ENCODE peak calls at places on chromosome 1, in nine cellular contexts. I is left ventricle myocardium inferior; Y is SK-N-SH; S is Karpas-422; F is CD8-positive, alpha-beta memory T cell; L is upper lobe of right lung; N is hepatocyte; T is tibial nerve; M is testis. B is an unnamed sample.

GRCh38 chr1:9668080-9668479 is 16.5 kb downstream of the PIK3CD start:
- DNase-seq in I (no peak), M (no peak), L (no peak), T (no peak), F (no peak), S (no peak), N (no peak), Y (no peak), B (no peak)

GRCh38 chr1:203663294-203663693 is 36.7 kb downstream of the ATP2B4 start:
- DNase-seq in M (no peak), L (no peak), F (no peak), Y (no peak), S (no peak), I (no peak), T (no peak), N (no peak), B (no peak)

GRCh38 chr1:25468037-25468436 is 37.3 kb downstream of the MACO1 start:
- DNase-seq in N (no peak), F (no peak), T (no peak), M (peak; percentile 77), S (no peak), L (no peak), Y (no peak), I (no peak), B (no peak)

GRCh38 chr1:153571706-153572105 is 6.1 kb upstream of the S100A2 start:
- DNase-seq in L (no peak), I (no peak), M (no peak), F (no peak), S (no peak), N (no peak), T (no peak), Y (no peak), B (no peak)

GRCh38 chr1:27436204-27437159 is 44.1 kb downstream of the GPR3 start:
- DNase-seq in I (no peak), L (no peak), F (peak; percentile 52), Y (no peak), T (no peak), S (peak; percentile 59), N (peak; percentile 52), M (no peak), B (no peak)

GRCh38 chr1:27116697-27117096 is 38.2 kb downstream of the SLC9A1 start:
- DNase-seq in I (no peak), Y (no peak), L (no peak), M (no peak), S (no peak), F (no peak), N (no peak), T (no peak), B (no peak)

GRCh38 chr1:46804027-46804889 is 5.4 kb downstream of the CYP4B1 start:
- DNase-seq in L (no peak), Y (no peak), I (peak; percentile 61), T (peak; percentile 72), M (peak; percentile 90), N (no peak), F (no peak), S (no peak), B (no peak)

GRCh38 chr1:165235777-165236285 is 120.7 kb downstream of the LMX1A start:
- DNase-seq in L (no peak), T (no peak), N (peak; percentile 11), F (no peak), Y (peak; percentile 63), I (no peak), M (peak; percentile 22), S (no peak), B (no peak)

GRCh38 chr1:160567858-160568682 is 11.2 kb downstream of the CD84 start:
- DNase-seq in Y (no peak), N (no peak), S (no peak), M (no peak), L (no peak), T (no peak), I (no peak), F (peak; percentile 79), B (no peak)

GRCh38 chr1:85571830-85572229 is 8.7 kb upstream of the CCN1 start:
- DNase-seq in F (no peak), Y (no peak), T (no peak), L (no peak), I (no peak), N (no peak), S (no peak), M (no peak), B (no peak)

GRCh38 chr1:226535626-226536025 is 12.9 kb upstream of the STUM start:
- DNase-seq in T (no peak), M (no peak), I (no peak), F (no peak), L (no peak), N (no peak), Y (no peak), S (no peak), B (no peak)

GRCh38 chr1:15233689-15234088 is 13.3 kb upstream of the FHAD1 start:
- DNase-seq in S (no peak), Y (no peak), T (no peak), F (no peak), M (no peak), I (no peak), L (no peak), N (no peak), B (no peak)

GRCh38 chr1:15963363-15963967 is 12.4 kb downstream of the ZBTB17 start:
- DNase-seq in L (no peak), S (no peak), F (no peak), Y (no peak), T (no peak), I (no peak), M (no peak), N (no peak), B (peak; percentile 50)

GRCh38 chr1:109925159-109925990 is 14.7 kb downstream of the CSF1 start:
- DNase-seq in L (no peak), M (no peak), Y (no peak), T (no peak), I (no peak), S (no peak), F (no peak), N (no peak), B (no peak)

GRCh38 chr1:109922326-109922725 is 11.7 kb downstream of the CSF1 start:
- DNase-seq in F (no peak), N (no peak), Y (no peak), M (no peak), T (no peak), I (no peak), L (no peak), S (no peak), B (no peak)

GRCh38 chr1:109924316-109924715 is 13.7 kb downstream of the CSF1 start:
- DNase-seq in I (no peak), Y (no peak), L (no peak), S (no peak), F (no peak), N (no peak), M (no peak), T (no peak), B (no peak)

GRCh38 chr1:109923131-109923945 is 12.7 kb downstream of the CSF1 start:
- DNase-seq in L (no peak), F (no peak), M (no peak), N (no peak), Y (peak; percentile 52), S (peak; percentile 80), T (no peak), I (no peak), B (no peak)

DNA sequence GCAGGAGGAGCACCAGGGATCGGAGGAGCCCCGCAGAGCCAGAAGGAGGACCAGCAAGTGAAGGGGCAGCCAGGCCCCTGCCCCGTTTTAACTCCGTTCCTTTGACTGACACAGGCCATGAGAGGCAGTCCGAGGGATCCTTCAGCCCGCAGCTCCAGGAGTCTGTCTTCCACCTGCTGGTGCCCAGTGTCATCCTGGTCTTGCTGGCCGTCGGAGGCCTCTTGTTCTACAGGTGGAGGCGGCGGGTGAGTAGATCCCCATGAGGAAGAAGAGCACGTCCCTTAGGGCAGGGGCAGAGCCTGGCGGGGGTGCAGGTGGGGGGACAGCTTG is 13.3 kb downstream of the CSF1 start:
- DNase-seq in I (no peak), Y (no peak), F (no peak), L (no peak), T (no peak), S (no peak), N (no peak), M (no peak), B (peak; percentile 59)
- H3K27ac ChIP-seq in I (peak overlapping the region; percentile 37), Y (no peak overlapping the region), F (no peak overlapping the region), L (no peak overlapping the region), T (no peak overlapping the region), S (no peak overlapping the region), N (no peak overlapping the region), M (no peak overlapping the region), B (no peak overlapping the region)

DNA sequence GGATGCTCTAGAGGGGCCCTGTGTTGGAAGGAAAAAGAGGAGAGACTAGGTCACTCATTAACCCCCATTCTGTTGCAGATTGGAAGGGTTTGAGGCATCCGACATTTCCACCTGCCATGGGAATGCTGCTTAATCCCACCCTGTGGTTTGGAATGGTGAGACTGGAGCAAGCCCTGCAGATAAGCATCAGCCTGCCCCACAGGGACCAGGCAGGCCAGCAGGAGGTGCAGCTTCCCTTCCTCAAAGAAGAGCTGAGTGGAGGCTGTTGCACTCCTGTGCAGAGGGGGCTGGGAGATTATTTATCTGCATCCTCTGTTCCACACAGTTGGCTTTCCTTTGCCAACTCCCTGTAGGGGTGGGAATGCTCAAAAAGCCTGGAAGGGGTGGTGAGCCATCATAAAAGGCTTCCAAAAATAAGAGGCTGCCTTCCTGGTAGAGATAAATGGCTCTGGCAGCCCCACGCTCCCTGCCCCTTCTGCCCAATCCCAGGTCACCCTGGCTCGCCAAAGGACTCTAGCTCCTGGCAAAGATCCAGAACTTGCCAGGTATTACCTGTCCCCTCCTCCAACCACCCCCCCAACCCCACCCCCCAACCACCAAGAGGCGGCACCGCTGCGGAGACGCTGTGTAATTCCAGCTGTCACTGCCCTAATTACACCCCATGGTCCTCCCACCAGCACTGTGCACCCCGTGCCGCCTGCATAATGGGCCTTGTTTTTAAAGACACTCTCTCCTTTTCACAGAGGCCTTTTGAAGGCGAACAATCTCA is 83.0 kb upstream of the ZC3H12A start:
- DNase-seq in F (no peak), I (no peak), S (no peak), L (no peak), Y (peak; percentile 57), M (no peak), N (no peak), T (no peak), B (no peak)
- H3K27ac ChIP-seq in F (no peak overlapping the region), I (no peak overlapping the region), S (no peak overlapping the region), L (no peak overlapping the region), Y (no peak overlapping the region), M (no peak overlapping the region), N (no peak overlapping the region), T (no peak overlapping the region), B (no peak overlapping the region)

DNA sequence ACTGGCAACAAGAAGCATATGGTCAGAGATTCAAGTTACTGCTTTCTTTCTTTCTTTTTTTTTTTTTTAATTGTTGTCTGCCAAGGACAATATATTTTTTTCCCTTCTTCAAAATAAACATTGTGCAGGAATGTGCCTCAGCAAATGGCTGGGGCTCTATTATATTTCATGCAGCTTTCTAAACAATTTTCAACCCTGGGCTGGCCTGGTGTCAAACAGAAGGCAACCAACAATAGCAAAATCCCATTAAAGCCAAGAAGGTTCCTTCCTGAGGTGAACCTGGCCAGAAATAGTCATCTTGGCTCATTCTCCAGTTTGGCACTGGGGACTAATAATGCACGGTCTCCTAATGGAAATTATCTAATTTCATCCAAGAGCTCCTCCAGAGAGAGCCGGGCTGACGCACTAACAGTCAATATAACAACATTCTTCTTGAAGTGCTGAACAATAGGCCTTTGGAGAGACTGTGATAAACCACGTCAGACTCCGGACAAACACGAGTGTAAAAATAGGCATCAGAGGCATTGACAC is 35.7 kb upstream of the HLX start:
- DNase-seq in S (no peak), Y (no peak), N (no peak), I (peak; percentile 32), M (peak; percentile 23), L (no peak), T (peak; percentile 21), F (no peak), B (no peak)
- H3K27ac ChIP-seq in S (no peak overlapping the region), Y (peak overlapping the region; percentile 82), N (peak overlapping the region; percentile 37), I (peak overlapping the region; percentile 73), M (no peak overlapping the region), L (no peak overlapping the region), T (no peak overlapping the region), F (no peak overlapping the region), B (no peak overlapping the region)

GRCh38 chr1:12552111-12552888 is 65.7 kb downstream of the DHRS3 start:
- DNase-seq in F (no peak), T (no peak), N (no peak), Y (no peak), L (peak; percentile 59), I (no peak), S (no peak), M (no peak), B (no peak)
- H3K27ac ChIP-seq in F (no peak overlapping the region), T (peak overlapping the region; percentile 78), N (no peak overlapping the region), Y (no peak overlapping the region), L (no peak overlapping the region), I (peak overlapping the region; percentile 87), S (no peak overlapping the region), M (no peak overlapping the region), B (peak overlapping the region; percentile 91)

B was measured in ascending aorta.